ENCODE peak calls at places on chromosomes 7 and 10, in six cellular contexts. S is naive thymus-derived CD8-positive, alpha-beta T cell; G is activated CD4-positive, alpha-beta T cell treated with anti-CD3 and anti-CD28 coated beads for 24 hours; F is NCI-H345; M is HuH-7.5; I is NCI-H774. J is an unnamed sample.

GRCh38 chr10:74373059-74373458 is 222.0 kb downstream of the ADK start:
- DNase-seq in S (no peak), G (no peak), F (no peak), M (no peak), I (no peak), J (no peak)

GRCh38 chr10:88386878-88387773 is 196.0 kb downstream of the RNLS start:
- DNase-seq in S (peak), G (no peak), F (no peak), M (peak), I (no peak), J (no peak)

GRCh38 chr7:34612671-34613070 is 45.3 kb upstream of the NPSR1 start:
- DNase-seq in S (no peak), G (no peak), F (no peak), M (no peak), I (no peak), J (no peak)

GRCh38 chr7:108497082-108497725 is 28.7 kb downstream of the PNPLA8 start:
- DNase-seq in S (peak), G (peak), F (peak), M (peak), I (peak), J (peak)

GRCh38 chr10:77571490-77571889 is 66.1 kb downstream of the KCNMA1 start:
- DNase-seq in S (no peak), G (no peak), F (peak), M (no peak), I (no peak), J (no peak)

GRCh38 chr7:4361774-4362173 is 320.3 kb upstream of the FOXK1 start:
- DNase-seq in S (no peak), G (no peak), F (no peak), M (no peak), I (no peak), J (no peak)

GRCh38 chr7:50634378-50634777 is 69.2 kb upstream of the DDC start:
- DNase-seq in S (no peak), G (no peak), F (no peak), M (no peak), I (no peak), J (no peak)

GRCh38 chr7:47404005-47404404 is 177.9 kb downstream of the TNS3 start:
- DNase-seq in S (peak), G (no peak), F (no peak), M (no peak), I (no peak), J (no peak)

GRCh38 chr10:74585231-74586087 is 240.9 kb upstream of the KAT6B start:
- DNase-seq in S (peak), G (no peak), F (peak), M (no peak), I (no peak), J (peak)

GRCh38 chr10:11687779-11688447 is 54.3 kb upstream of the ECHDC3 start:
- DNase-seq in S (no peak), G (no peak), F (no peak), M (no peak), I (no peak), J (no peak)

GRCh38 chr7:7848245-7848644 is 120.4 kb upstream of the GLCCI1 start:
- DNase-seq in S (no peak), G (no peak), F (no peak), M (no peak), I (no peak), J (no peak)

GRCh38 chr10:46092523-46093195 is 46.6 kb upstream of the MSMB start:
- DNase-seq in S (peak), G (no peak), F (no peak), M (no peak), I (no peak), J (peak)

GRCh38 chr7:114086491-114086905 is 167.7 kb upstream of the PPP1R3A start:
- DNase-seq in S (no peak), G (no peak), F (peak), M (peak), I (peak), J (no peak)

GRCh38 chr7:78247910-78248689 is 449.5 kb downstream of the PHTF2 start:
- DNase-seq in S (no peak), G (no peak), F (no peak), M (no peak), I (no peak), J (no peak)

GRCh38 chr10:7417103-7417623 is 6.3 kb upstream of the SFMBT2 start:
- DNase-seq in S (no peak), G (no peak), F (no peak), M (no peak), I (no peak), J (no peak)

GRCh38 chr10:87818505-87819273 is 663 bp upstream of the ATAD1 start:
- DNase-seq in S (peak), G (peak), F (peak), M (peak), I (no peak), J (no peak)

GRCh38 chr7:155580367-155580766 is 34.0 kb upstream of the CNPY1 start:
- DNase-seq in S (no peak), G (no peak), F (no peak), M (no peak), I (no peak), J (no peak)

GRCh38 chr10:119543814-119544642 is 1.5 kb upstream of the RGS10 start:
- DNase-seq in S (no peak), G (no peak), F (no peak), M (no peak), I (no peak), J (no peak)

GRCh38 chr10:76282122-76283030 is 851.0 kb downstream of the LRMDA start:
- DNase-seq in S (no peak), G (no peak), F (peak), M (no peak), I (peak), J (no peak)

GRCh38 chr7:44761207-44762161 is 12.8 kb downstream of the ZMIZ2 start:
- DNase-seq in S (no peak), G (no peak), F (no peak), M (no peak), I (no peak), J (no peak)

J was measured in stimulated activated effector memory CD8-positive, alpha-beta T cell treated with anti-CD3 and anti-CD28 coated beads, Interleukin-12 subunit alpha, Interleukin-12 subunit beta, amount 100 ng/mL, for 72 hours.